ENCODE peak calls at places on chromosome 17, in ten cellular contexts. A is stomach; U is neural crest cell; K is small intestine; X is activated T-helper 2 cell treated with anti-CD3 and anti-CD28 coated beads, Interferon-gamma antibody, Interleukin-2, Interleukin-4, amounts not matched to agents 10 μg/mL and 5 μg/mL and 100 μg/mL, durations not matched to agents 14 hours and 24 hours and 36 hours; B is T-helper 9 cell; L is GM04504; V is NCI-H1105; E is posterior cingulate gyrus; O is A673. R is an unnamed sample.
A peak's percentile ranks its signal among the peaks of the same experiment; 100 is the strongest.

GRCh38 chr17:79803997-79804855 is 7.3 kb upstream of the CBX8 start:
- DNase-seq in A (no peak), U (no peak), K (no peak), X (peak; percentile 55), B (no peak), L (no peak), V (no peak), E (peak; percentile 80), O (peak; percentile 67), R (peak; percentile 70)

GRCh38 chr17:81263371-81264181 is 24.5 kb downstream of the NDUFAF8 start:
- DNase-seq in A (no peak), U (no peak), K (no peak), X (no peak), B (no peak), L (no peak), V (no peak), E (no peak), O (no peak), R (no peak)

GRCh38 chr17:74426551-74427047 is 5.3 kb upstream of the GPRC5C start:
- DNase-seq in A (no peak), U (no peak), K (no peak), X (no peak), B (no peak), L (no peak), V (no peak), E (no peak), O (no peak), R (no peak)

GRCh38 chr17:43758497-43759174 is at the start of gene SOST:
- DNase-seq in A (no peak), U (no peak), K (no peak), X (no peak), B (no peak), L (no peak), V (no peak), E (no peak), O (no peak), R (no peak)

GRCh38 chr17:61294777-61295176 is 104.9 kb upstream of the TBX2 start:
- DNase-seq in A (no peak), U (no peak), K (no peak), X (no peak), B (no peak), L (no peak), V (no peak), E (no peak), O (peak; percentile 5), R (no peak)

GRCh38 chr17:79757140-79757745 is 20.7 kb upstream of the CBX2 start:
- DNase-seq in A (no peak), U (no peak), K (no peak), X (no peak), B (no peak), L (no peak), V (no peak), E (no peak), O (no peak), R (no peak)

GRCh38 chr17:81294512-81295030 is 536 bp downstream of the SLC38A10 start:
- DNase-seq in A (peak; percentile 42), U (no peak), K (peak; percentile 34), X (no peak), B (peak; percentile 9), L (no peak), V (no peak), E (no peak), O (no peak), R (no peak)

GRCh38 chr17:33267279-33267790 is 25.8 kb downstream of the ASIC2 start:
- DNase-seq in A (no peak), U (no peak), K (peak; percentile 75), X (no peak), B (no peak), L (peak; percentile 60), V (no peak), E (no peak), O (peak; percentile 41), R (no peak)

GRCh38 chr17:13740692-13741091 is 139.0 kb upstream of the HS3ST3A1 start:
- DNase-seq in A (no peak), U (no peak), K (no peak), X (no peak), B (no peak), L (no peak), V (no peak), E (no peak), O (no peak), R (no peak)

GRCh38 chr17:76528528-76529223 is 8.8 kb downstream of the CYGB start:
- DNase-seq in A (no peak), U (no peak), K (no peak), X (no peak), B (no peak), L (no peak), V (no peak), E (no peak), O (no peak), R (no peak)

GRCh38 chr17:74163271-74163821 is 40.1 kb upstream of the RPL38 start:
- DNase-seq in A (no peak), U (no peak), K (no peak), X (no peak), B (no peak), L (no peak), V (no peak), E (no peak), O (peak; percentile 26), R (no peak)

GRCh38 chr17:63356275-63356905 is 89.7 kb downstream of the CYB561 start:
- DNase-seq in A (no peak), U (no peak), K (peak; percentile 50), X (no peak), B (no peak), L (peak; percentile 95), V (no peak), E (no peak), O (peak; percentile 84), R (no peak)

GRCh38 chr17:47878203-47879027 is 17.6 kb upstream of the SP2 start:
- DNase-seq in A (no peak), U (no peak), K (no peak), X (no peak), B (no peak), L (no peak), V (no peak), E (peak; percentile 40), O (no peak), R (no peak)

GRCh38 chr17:62093188-62094155 is 28.4 kb upstream of the MED13 start:
- DNase-seq in A (no peak), U (no peak), K (peak; percentile 85), X (no peak), B (no peak), L (peak; percentile 59), V (no peak), E (no peak), O (no peak), R (no peak)

GRCh38 chr17:65039349-65039988 is 17.1 kb downstream of the GNA13 start:
- DNase-seq in A (no peak), U (no peak), K (peak; percentile 63), X (peak; percentile 46), B (peak; percentile 38), L (no peak), V (no peak), E (no peak), O (no peak), R (no peak)

GRCh38 chr17:44200478-44201155 is 933 bp upstream of the ATXN7L3 start:
- DNase-seq in A (no peak), U (no peak), K (peak; percentile 24), X (no peak), B (no peak), L (no peak), V (peak; percentile 40), E (no peak), O (no peak), R (no peak)

GRCh38 chr17:56176101-56176500 is 22.8 kb downstream of the ANKFN1 start:
- DNase-seq in A (no peak), U (no peak), K (no peak), X (no peak), B (no peak), L (no peak), V (no peak), E (no peak), O (no peak), R (no peak)

GRCh38 chr17:55089251-55089650 is 120.7 kb downstream of the STXBP4 start:
- DNase-seq in A (no peak), U (no peak), K (peak; percentile 5), X (no peak), B (no peak), L (no peak), V (no peak), E (no peak), O (no peak), R (no peak)

GRCh38 chr17:63309021-63309420 is 137.1 kb downstream of the CYB561 start:
- DNase-seq in A (no peak), U (no peak), K (no peak), X (no peak), B (no peak), L (no peak), V (no peak), E (no peak), O (no peak), R (no peak)

GRCh38 chr17:29510953-29511352 is 55.9 kb downstream of the ABHD15 start:
- DNase-seq in A (no peak), U (no peak), K (no peak), X (no peak), B (no peak), L (no peak), V (no peak), E (no peak), O (no peak), R (no peak)

GRCh38 chr17:61235821-61236197 is 163.8 kb upstream of the TBX2 start:
- DNase-seq in A (no peak), U (no peak), K (no peak), X (no peak), B (no peak), L (no peak), V (no peak), E (peak; percentile 32), O (no peak), R (no peak)

GRCh38 chr17:56174421-56174820 is 21.1 kb downstream of the ANKFN1 start:
- DNase-seq in A (no peak), U (no peak), K (no peak), X (no peak), B (no peak), L (no peak), V (no peak), E (no peak), O (no peak), R (no peak)

GRCh38 chr17:59244081-59244480 is 23.8 kb downstream of the GDPD1 start:
- DNase-seq in A (no peak), U (no peak), K (peak; percentile 27), X (no peak), B (no peak), L (no peak), V (no peak), E (no peak), O (no peak), R (no peak)

GRCh38 chr17:40952675-40953074 is 14.1 kb downstream of the KRT39 start:
- DNase-seq in A (no peak), U (no peak), K (no peak), X (no peak), B (no peak), L (peak; percentile 71), V (no peak), E (no peak), O (peak; percentile 54), R (no peak)

GRCh38 chr17:75152971-75153853 is 1.1 kb downstream of the JPT1 start:
- DNase-seq in A (no peak), U (peak; percentile 22), K (peak; percentile 91), X (no peak), B (peak; percentile 8), L (no peak), V (peak; percentile 9), E (no peak), O (peak; percentile 64), R (no peak)

GRCh38 chr17:31907342-31907975 is 6.0 kb upstream of the UTP6 start:
- DNase-seq in A (peak; percentile 44), U (no peak), K (peak; percentile 20), X (no peak), B (no peak), L (no peak), V (peak; percentile 28), E (no peak), O (peak; percentile 5), R (no peak)

GRCh38 chr17:9473716-9474115 is 101.9 kb downstream of the STX8 start:
- DNase-seq in A (no peak), U (no peak), K (no peak), X (no peak), B (no peak), L (peak; percentile 35), V (no peak), E (no peak), O (peak; percentile 79), R (no peak)

GRCh38 chr17:65278050-65278819 is 141.1 kb downstream of the RGS9 start:
- DNase-seq in A (peak; percentile 63), U (peak; percentile 65), K (peak; percentile 66), X (no peak), B (no peak), L (no peak), V (no peak), E (peak; percentile 89), O (peak; percentile 78), R (peak; percentile 78)